ENCODE peak calls at places on chromosomes 1 and 21, in seven cellular contexts. O, X, A, K, Q, I and H are unnamed samples. For H3K4me1, the result is how much of the 10 kb centered on the place peaks cover.

GRCh38 chr1:111937147-111937725 is 52.2 kb downstream of the KCND3 start:
- DNase-seq in O (no peak), X (peak), Q (no peak), K (no peak), I (no peak), A (no peak), H (peak)

GRCh38 chr1:239357867-239358266 is 28.5 kb upstream of the CHRM3 start:
- DNase-seq in I (no peak), Q (no peak), O (no peak), K (no peak), A (no peak), X (no peak), H (no peak)

GRCh38 chr1:51583532-51583931 is 33.4 kb upstream of the OSBPL9 start:
- DNase-seq in A (no peak), Q (peak), X (peak), I (no peak), K (no peak), O (peak), H (no peak)

GRCh38 chr1:232318143-232318542 is 311.8 kb downstream of the SIPA1L2 start:
- DNase-seq in O (no peak), Q (no peak), X (no peak), A (no peak), I (no peak), K (no peak), H (no peak)

GRCh38 chr1:198175418-198176170 is 18.8 kb downstream of the NEK7 start:
- DNase-seq in A (no peak), Q (peak), K (no peak), O (no peak), X (no peak), I (peak), H (no peak)

GRCh38 chr1:171441278-171441677 is 44.1 kb upstream of the PRRC2C start:
- DNase-seq in X (no peak), Q (peak), K (no peak), A (no peak), I (no peak), O (no peak), H (no peak)

GRCh38 chr1:77888071-77888428 is 374 bp upstream of the NEXN start:
- DNase-seq in K (no peak), I (peak), X (no peak), Q (peak), A (no peak), O (no peak), H (no peak)

GRCh38 chr1:235015291-235015990 is 113.2 kb downstream of the TOMM20 start:
- DNase-seq in I (peak), O (no peak), X (peak), A (no peak), Q (no peak), K (no peak), H (no peak)

GRCh38 chr1:101260531-101260930 is 23.7 kb downstream of the S1PR1 start:
- DNase-seq in X (no peak), Q (peak), I (no peak), K (no peak), O (no peak), A (no peak), H (no peak)

GRCh38 chr1:25009675-25010262 is 79.7 kb upstream of the RUNX3 start:
- DNase-seq in I (no peak), X (no peak), K (no peak), A (no peak), Q (no peak), O (no peak), H (no peak)

GRCh38 chr1:198166900-198167299 is 10.1 kb downstream of the NEK7 start:
- DNase-seq in K (no peak), X (no peak), A (no peak), O (no peak), Q (no peak), I (no peak), H (no peak)

GRCh38 chr1:3040004-3040403 is 18.7 kb downstream of the ACTRT2 start:
- DNase-seq in K (no peak), O (no peak), X (peak), I (no peak), A (no peak), Q (no peak), H (no peak)

GRCh38 chr1:6489799-6490180 is 1.7 kb downstream of the PLEKHG5 start:
- DNase-seq in X (no peak), O (peak), I (peak), A (peak), K (peak), Q (peak), H (peak)

GRCh38 chr1:156177918-156178654 is 15.8 kb upstream of the SLC25A44 start:
- DNase-seq in A (no peak), O (no peak), I (no peak), K (no peak), X (no peak), Q (no peak), H (no peak)

GRCh38 chr1:89476072-89476471 is 48.6 kb upstream of the LRRC8B start:
- DNase-seq in I (no peak), O (no peak), X (no peak), Q (no peak), K (no peak), A (no peak), H (no peak)

GRCh38 chr1:66497910-66498309 is 36.0 kb upstream of the SGIP1 start:
- DNase-seq in Q (no peak), I (no peak), A (no peak), X (no peak), O (no peak), K (no peak), H (no peak)

GRCh38 chr1:201480231-201481003 is 11.4 kb upstream of the PHLDA3 start:
- DNase-seq in X (peak), O (peak), A (peak), I (peak), Q (no peak), K (peak), H (peak)

GRCh38 chr1:186750250-186750649 is 70.0 kb upstream of the PTGS2 start:
- DNase-seq in O (no peak), A (no peak), I (no peak), X (no peak), K (no peak), Q (no peak), H (no peak)

GRCh38 chr1:39158330-39159086 is 46.0 kb upstream of the MACF1 start:
- DNase-seq in O (no peak), I (no peak), A (peak), Q (peak), K (peak), X (no peak), H (no peak)

GRCh38 chr1:114323959-114324825 is 170.5 kb upstream of the SYT6 start:
- DNase-seq in K (no peak), Q (no peak), O (no peak), I (no peak), X (no peak), A (no peak), H (no peak)

GRCh38 chr1:9297831-9298230 is 5.1 kb downstream of the SPSB1 start:
- DNase-seq in Q (no peak), I (no peak), O (no peak), X (no peak), A (no peak), K (no peak), H (no peak)

GRCh38 chr1:9302745-9303524 is 10.2 kb downstream of the SPSB1 start:
- DNase-seq in I (no peak), O (no peak), A (no peak), K (no peak), Q (peak), X (no peak), H (no peak)

GRCh38 chr1:9303916-9304315 is 11.2 kb downstream of the SPSB1 start:
- DNase-seq in Q (no peak), K (no peak), O (no peak), A (no peak), I (no peak), X (no peak), H (no peak)

GRCh38 chr1:9298282-9298681 is 5.6 kb downstream of the SPSB1 start:
- DNase-seq in Q (no peak), O (no peak), K (no peak), X (no peak), A (no peak), I (no peak), H (no peak)

DNA sequence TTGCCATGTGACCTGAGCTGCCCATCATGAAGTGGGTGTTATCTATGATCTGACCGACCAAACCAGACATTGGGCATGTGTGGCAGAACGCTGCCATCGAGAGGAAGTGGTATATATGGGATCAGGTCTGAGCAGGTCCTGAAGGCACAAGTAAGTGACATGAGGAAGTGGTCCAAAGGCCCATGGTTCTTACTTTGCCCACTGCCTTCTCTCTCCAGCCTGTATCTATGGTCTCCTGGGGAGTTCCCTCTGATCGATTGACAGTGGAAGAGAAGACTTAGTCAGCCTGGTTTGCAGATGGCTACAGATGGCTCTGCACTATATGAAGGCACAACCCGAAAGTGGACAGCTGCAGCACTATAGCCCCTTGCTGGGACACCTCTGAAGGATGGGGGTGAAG is 7.9 kb downstream of the SPSB1 start:
- DNase-seq in K (no peak), Q (no peak), O (no peak), X (no peak), A (no peak), I (no peak), H (no peak)
- H3K4me1 ChIP-seq in K (under half), Q (under half), O (under half), X (half or more), A (under half), I (under half), H (under half)

GRCh38 chr1:41950820-41951219 is 32.1 kb upstream of the HIVEP3 start:
- DNase-seq in O (no peak), X (no peak), K (no peak), Q (peak), I (no peak), A (no peak), H (no peak)

GRCh38 chr1:41954533-41954944 is 35.8 kb upstream of the HIVEP3 start:
- DNase-seq in X (no peak), O (no peak), Q (peak), I (no peak), K (no peak), A (no peak), H (peak)

GRCh38 chr1:41955461-41956159 is 36.9 kb upstream of the HIVEP3 start:
- DNase-seq in K (no peak), A (no peak), O (no peak), Q (peak), X (no peak), I (no peak), H (peak)

GRCh38 chr1:41953291-41953690 is 34.6 kb upstream of the HIVEP3 start:
- DNase-seq in I (no peak), X (no peak), Q (no peak), O (no peak), K (no peak), A (no peak), H (no peak)

GRCh38 chr1:41952208-41952607 is 33.5 kb upstream of the HIVEP3 start:
- DNase-seq in I (no peak), Q (no peak), X (no peak), O (no peak), A (no peak), K (no peak), H (no peak)
- H3K4me1 ChIP-seq in I (under half), Q (under half), X (under half), O (under half), A (under half), K (under half), H (under half)

GRCh38 chr1:162138599-162139397 is 69.3 kb downstream of the NOS1AP start:
- DNase-seq in X (no peak), K (no peak), Q (no peak), I (no peak), A (no peak), O (no peak), H (no peak)
- H3K4me1 ChIP-seq in X (under half), K (under half), Q (under half), I (under half), A (under half), O (under half), H (under half)

DNA sequence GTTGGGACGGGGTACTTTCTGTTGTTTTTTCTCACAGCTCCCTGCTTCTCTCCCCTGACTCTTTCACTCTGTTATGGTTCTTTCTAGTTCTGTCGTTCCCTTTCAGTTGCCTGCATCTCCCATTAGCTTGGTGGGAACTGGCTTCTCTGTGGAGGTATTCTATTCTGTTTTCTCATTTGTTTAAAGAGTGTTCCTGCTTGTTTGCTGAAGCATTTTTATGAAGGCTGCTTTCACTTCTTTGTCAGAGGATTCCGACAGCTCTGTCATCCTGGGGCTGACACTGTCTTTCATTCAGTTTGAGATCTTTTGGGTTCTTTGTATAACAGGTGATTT is 96.0 kb upstream of the COL6A1 start:
- DNase-seq in K (no peak), O (no peak), I (no peak), Q (no peak), X (no peak), A (no peak), H (no peak)
- H3K4me1 ChIP-seq in K (under half), O (under half), I (half or more), Q (under half), X (under half), A (under half), H (under half)